ENCODE peak calls at places on chromosomes 2 and 18, in seven cellular contexts. R is neuronal stem cell, T is GM23338, A is mammary epithelial cell, Y is neural progenitor cell, Z is Karpas-422, X is HCT116. V is an unnamed sample.

GRCh38 chr2:226903179-226903578 is 67.3 kb downstream of the RHBDD1 start:
- DNase-seq in T (no peak), Y (no peak), A (peak), R (no peak), X (no peak), Z (no peak), V (no peak)

GRCh38 chr2:142544173-142544572 is 333.3 kb upstream of the KYNU start:
- DNase-seq in Z (no peak), Y (no peak), R (no peak), X (no peak), A (no peak), T (no peak), V (no peak)

GRCh38 chr2:101440127-101440738 is 34.7 kb downstream of the RFX8 start:
- DNase-seq in X (no peak), Y (no peak), R (no peak), A (no peak), T (no peak), Z (no peak), V (no peak)

GRCh38 chr2:15569658-15570615 is 8.8 kb upstream of the NBAS start:
- DNase-seq in R (peak), Z (no peak), A (no peak), Y (peak), T (no peak), X (no peak), V (no peak)

GRCh38 chr18:74916773-74917393 is 292.1 kb downstream of the PTGR3 start:
- DNase-seq in Z (peak), A (no peak), X (no peak), R (no peak), Y (no peak), T (no peak), V (no peak)

GRCh38 chr2:183059561-183059960 is 19.0 kb upstream of the DUSP19 start:
- DNase-seq in R (no peak), Z (no peak), A (peak), T (no peak), Y (no peak), X (no peak), V (peak)

GRCh38 chr2:15784886-15785801 is 155.2 kb upstream of the MYCN start:
- DNase-seq in X (no peak), Z (no peak), Y (no peak), A (no peak), R (no peak), T (no peak), V (no peak)

GRCh38 chr2:69278366-69278765 is 108.7 kb downstream of the GFPT1 start:
- DNase-seq in R (no peak), Z (no peak), A (no peak), T (no peak), Y (no peak), X (no peak), V (no peak)

GRCh38 chr2:112024896-112025491 is 30.1 kb upstream of the TMEM87B start:
- DNase-seq in R (no peak), A (no peak), Y (no peak), X (no peak), Z (no peak), T (no peak), V (no peak)

GRCh38 chr2:113977660-113978523 is 88.0 kb downstream of the ACTR3 start:
- DNase-seq in R (peak), Y (peak), A (peak), T (peak), Z (no peak), X (peak), V (no peak)

GRCh38 chr2:72955188-72956049 is 38.1 kb downstream of the EMX1 start:
- DNase-seq in T (no peak), X (no peak), Z (no peak), R (peak), Y (peak), A (no peak), V (no peak)
- H2AFZ ChIP-seq in T (no peak), X (no peak), Z (no peak), R (no peak), Y (no peak), A (no peak), V (no peak)

DNA sequence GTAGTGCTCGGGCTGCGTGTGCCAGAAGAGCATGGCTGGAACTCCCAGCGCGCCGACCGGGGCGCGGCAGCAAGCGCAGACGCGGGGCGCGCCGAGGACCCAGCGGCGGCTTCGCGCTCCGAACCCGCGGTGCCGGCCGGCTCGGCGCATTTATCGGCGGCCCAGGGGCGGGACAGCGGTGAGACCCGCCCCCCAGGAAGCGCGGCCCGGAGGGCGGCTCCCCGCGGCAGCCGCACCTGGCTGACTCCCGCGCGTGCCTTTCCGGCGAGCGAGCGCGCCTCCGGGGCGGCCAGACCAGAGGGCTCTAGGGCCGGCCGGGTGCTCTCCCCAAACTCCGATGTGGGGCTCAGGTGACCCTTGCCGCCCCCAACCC is at the start of gene TFCP2L1:
- DNase-seq in T (peak), Z (no peak), A (peak), X (no peak), R (no peak), Y (peak), V (peak)
- H2AFZ ChIP-seq in T (peak), Z (no peak), A (peak), X (peak), R (peak), Y (peak), V (peak)

DNA sequence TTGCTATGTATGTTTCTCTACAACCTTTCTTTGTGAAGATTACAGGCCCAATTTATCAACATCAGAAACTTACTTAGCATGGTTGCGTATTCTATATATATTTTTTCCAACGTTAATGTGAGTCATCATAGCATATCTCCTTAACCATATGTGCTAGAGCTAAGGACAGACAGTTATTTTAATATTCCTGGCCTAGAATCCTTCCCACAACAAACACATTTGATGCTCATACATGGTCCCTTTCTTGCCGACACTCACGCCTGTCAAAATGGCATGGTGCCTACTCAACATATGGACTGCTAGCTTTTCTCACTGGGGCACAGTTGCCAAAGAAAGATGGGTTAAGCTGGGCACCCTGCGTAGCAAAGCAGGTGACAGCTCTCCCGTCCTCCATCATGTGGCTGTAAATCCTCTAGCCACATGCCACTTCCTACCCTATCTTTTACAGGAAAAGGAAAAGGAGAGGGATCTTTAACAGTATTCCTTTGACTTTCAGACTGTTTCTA is 75.2 kb upstream of the GALNT5 start:
- DNase-seq in Y (no peak), A (no peak), X (no peak), Z (no peak), T (no peak), R (no peak), V (peak)
- H2AFZ ChIP-seq in Y (no peak), A (peak), X (no peak), Z (no peak), T (no peak), R (no peak), V (peak)

GRCh38 chr2:203599509-203599908 is 64.4 kb upstream of the RAPH1 start:
- DNase-seq in X (no peak), Z (no peak), T (no peak), A (no peak), R (no peak), Y (no peak), V (no peak)

GRCh38 chr2:203600286-203600685 is 65.2 kb upstream of the RAPH1 start:
- DNase-seq in Y (peak), X (no peak), Z (no peak), A (no peak), R (no peak), T (peak), V (no peak)

GRCh38 chr2:203592470-203592869 is 57.4 kb upstream of the RAPH1 start:
- DNase-seq in T (no peak), A (no peak), Y (no peak), Z (peak), X (no peak), R (no peak), V (no peak)

GRCh38 chr2:203594541-203594940 is 59.4 kb upstream of the RAPH1 start:
- DNase-seq in T (no peak), X (no peak), A (peak), Y (no peak), R (no peak), Z (no peak), V (no peak)

GRCh38 chr2:203596183-203596582 is 61.1 kb upstream of the RAPH1 start:
- DNase-seq in Z (no peak), A (no peak), X (no peak), T (no peak), Y (no peak), R (no peak), V (no peak)
- H2AFZ ChIP-seq in Z (no peak), A (no peak), X (no peak), T (no peak), Y (no peak), R (no peak), V (no peak)

V was measured in K562.